ENCODE peak calls at places on chromosomes 16 and 17, in eight cellular contexts. P is NCI-H1092; H is effector CD4-positive, alpha-beta T cell; Q is left colon; J is central memory CD8-positive, alpha-beta T cell; V is HT1080; B is astrocyte of the cerebellum; D is HCEC 1CT. X is an unnamed sample.

GRCh38 chr17:19958023-19958422 is 19.6 kb downstream of the AKAP10 start:
- DNase-seq in V (peak), H (no peak), J (no peak), B (peak), Q (no peak), D (peak), P (no peak), X (no peak)

GRCh38 chr16:27475561-27475960 is 73.6 kb downstream of the IL21R start:
- DNase-seq in P (no peak), V (peak), B (peak), J (no peak), H (no peak), D (peak), Q (no peak), X (no peak)

GRCh38 chr17:37682007-37682406 is 38.8 kb upstream of the DDX52 start:
- DNase-seq in P (no peak), D (no peak), H (no peak), B (no peak), V (no peak), J (no peak), Q (no peak), X (no peak)

GRCh38 chr16:22232277-22233049 is 26.4 kb downstream of the EEF2K start:
- DNase-seq in H (no peak), Q (peak), P (peak), J (no peak), B (no peak), D (peak), V (peak), X (no peak)

GRCh38 chr16:14300631-14301149 is 229.6 kb downstream of the MRTFB start:
- DNase-seq in V (peak), B (peak), Q (peak), P (peak), J (no peak), D (peak), H (no peak), X (peak)

GRCh38 chr17:78124081-78124835 is 4.3 kb downstream of the TMC6 start:
- DNase-seq in H (no peak), V (no peak), J (no peak), Q (peak), D (no peak), P (no peak), B (no peak), X (no peak)

GRCh38 chr17:82457071-82457789 is 1.3 kb upstream of the NARF start:
- DNase-seq in J (no peak), V (no peak), B (no peak), D (no peak), P (no peak), Q (peak), H (no peak), X (no peak)

GRCh38 chr17:46764709-46765401 is 53.6 kb downstream of the WNT3 start:
- DNase-seq in P (no peak), Q (no peak), J (no peak), D (peak), H (no peak), B (peak), V (peak), X (no peak)

GRCh38 chr17:40130352-40131042 is 8.7 kb downstream of the MSL1 start:
- DNase-seq in H (no peak), P (no peak), D (no peak), B (no peak), J (no peak), Q (no peak), V (no peak), X (no peak)

GRCh38 chr17:49016775-49017463 is 19.7 kb downstream of the IGF2BP1 start:
- DNase-seq in V (peak), B (no peak), J (no peak), D (no peak), H (no peak), P (no peak), Q (no peak), X (no peak)

GRCh38 chr17:40451420-40451819 is 8.2 kb downstream of the IGFBP4 start:
- DNase-seq in J (no peak), D (peak), P (no peak), V (no peak), B (peak), H (no peak), Q (peak), X (no peak)